ENCODE peak calls at places on chromosomes 7 and 10, in six cellular contexts. O is OCI-LY7, Y is activated T-helper 1 cell treated with Interleukin-2 at 50 U/mL for 16 hours, R is right lobe of liver, J is posterior cingulate gyrus, C is psoas muscle. P is an unnamed sample.
A peak's percentile ranks its signal among the peaks of the same experiment; 100 is the strongest.

GRCh38 chr7:135774284-135774683 is 25.7 kb upstream of the FAM180A start:
- DNase-seq in O (no peak), Y (no peak), R (no peak), J (no peak), C (no peak), P (no peak)

GRCh38 chr10:60323171-60323570 is 66.5 kb downstream of the ANK3 start:
- DNase-seq in O (no peak), Y (no peak), R (no peak), J (no peak), C (no peak), P (no peak)

GRCh38 chr7:158723266-158723665 is 18.7 kb upstream of the NCAPG2 start:
- DNase-seq in O (no peak), Y (no peak), R (no peak), J (no peak), C (no peak), P (no peak)

GRCh38 chr7:1323178-1324027 is 90.7 kb downstream of the UNCX start:
- DNase-seq in O (no peak), Y (no peak), R (no peak), J (no peak), C (peak; percentile 5), P (no peak)

GRCh38 chr10:101123815-101124617 is 7.1 kb upstream of the TLX1 start:
- DNase-seq in O (no peak), Y (no peak), R (no peak), J (no peak), C (no peak), P (no peak)

GRCh38 chr10:98433371-98433770 is 13.4 kb downstream of the HPS1 start:
- DNase-seq in O (no peak), Y (no peak), R (no peak), J (no peak), C (no peak), P (no peak)

GRCh38 chr10:13271552-13272163 is 28.2 kb downstream of the PHYH start:
- DNase-seq in O (peak; percentile 78), Y (peak; percentile 19), R (peak; percentile 90), J (peak; percentile 11), C (peak; percentile 36), P (peak; percentile 88)

GRCh38 chr7:47785923-47786556 is 162.2 kb downstream of the PKD1L1 start:
- DNase-seq in O (no peak), Y (no peak), R (no peak), J (no peak), C (no peak), P (no peak)

GRCh38 chr10:8473205-8473604 is 418.7 kb downstream of the GATA3 start:
- DNase-seq in O (no peak), Y (no peak), R (no peak), J (no peak), C (no peak), P (no peak)

GRCh38 chr7:114919587-114919986 is 2.3 kb upstream of the MDFIC start:
- DNase-seq in O (no peak), Y (no peak), R (no peak), J (no peak), C (no peak), P (no peak)

P was measured in left lobe of liver.